ENCODE peak calls at places on chromosomes 7 and 10, in five cellular contexts. D is upper lobe of right lung, C is cardiac muscle cell, J is glutamatergic neuron, N is sigmoid colon. P is an unnamed sample.

GRCh38 chr7:105106473-105106872 is 92.5 kb downstream of the KMT2E start:
- DNase-seq in J (no peak), N (no peak), C (no peak), D (no peak), P (no peak)

GRCh38 chr10:70672165-70672992 is at the start of gene ADAMTS14:
- DNase-seq in D (peak), N (no peak), J (peak), C (peak), P (no peak)

GRCh38 chr10:111391146-111391545 is 314.3 kb downstream of the ADRA2A start:
- DNase-seq in N (no peak), C (no peak), D (no peak), J (no peak), P (no peak)

GRCh38 chr10:788796-789748 is 99.6 kb upstream of the DIP2C start:
- DNase-seq in J (peak), D (peak), C (no peak), N (peak), P (peak)

GRCh38 chr10:110504111-110504735 is 6.5 kb downstream of the DUSP5 start:
- DNase-seq in N (peak), J (no peak), D (no peak), C (peak), P (peak)

GRCh38 chr7:129684777-129685176 is 73.3 kb downstream of the NRF1 start:
- DNase-seq in N (no peak), D (no peak), J (no peak), C (peak), P (no peak)

GRCh38 chr7:14197280-14197679 is 207.8 kb upstream of the ETV1 start:
- DNase-seq in N (no peak), C (peak), D (no peak), J (no peak), P (no peak)

GRCh38 chr10:26781797-26782196 is 79.0 kb downstream of the ABI1 start:
- DNase-seq in C (no peak), J (no peak), D (no peak), N (no peak), P (no peak)

DNA sequence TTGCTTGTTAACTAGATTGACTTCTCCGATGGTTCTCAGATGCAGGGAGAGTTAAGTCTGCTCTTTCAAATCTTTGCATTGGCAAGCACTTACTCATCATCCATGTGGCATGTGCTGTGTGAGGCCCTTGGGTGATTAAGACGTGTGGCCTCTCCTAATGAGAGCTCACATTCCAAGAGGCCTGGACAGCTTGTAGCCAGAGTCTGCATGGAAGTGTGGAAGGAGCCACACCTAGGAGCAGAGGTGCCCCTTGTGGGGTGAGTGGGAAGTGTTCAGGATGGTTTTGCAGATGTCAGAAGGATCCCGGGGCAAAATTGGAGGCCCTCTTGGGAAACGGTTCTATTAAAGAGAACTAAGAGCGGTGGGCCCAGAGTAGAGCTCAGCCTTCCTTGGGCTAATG is 225.9 kb downstream of the PAXIP1 start:
- DNase-seq in D (no peak), N (no peak), J (no peak), C (no peak), P (no peak)
- TF ChIP-seq CTCF in D (no peak), N (no peak), J (no peak), C (no peak), P (no peak)

GRCh38 chr10:32015386-32015785 is 40.8 kb downstream of the KIF5B start:
- DNase-seq in N (no peak), J (no peak), D (no peak), C (no peak), P (no peak)

GRCh38 chr10:32017044-32017443 is 39.2 kb downstream of the KIF5B start:
- DNase-seq in C (no peak), D (no peak), N (no peak), J (no peak), P (no peak)
- TF ChIP-seq CTCF in C (no peak), D (no peak), N (no peak), J (no peak), P (no peak)

DNA sequence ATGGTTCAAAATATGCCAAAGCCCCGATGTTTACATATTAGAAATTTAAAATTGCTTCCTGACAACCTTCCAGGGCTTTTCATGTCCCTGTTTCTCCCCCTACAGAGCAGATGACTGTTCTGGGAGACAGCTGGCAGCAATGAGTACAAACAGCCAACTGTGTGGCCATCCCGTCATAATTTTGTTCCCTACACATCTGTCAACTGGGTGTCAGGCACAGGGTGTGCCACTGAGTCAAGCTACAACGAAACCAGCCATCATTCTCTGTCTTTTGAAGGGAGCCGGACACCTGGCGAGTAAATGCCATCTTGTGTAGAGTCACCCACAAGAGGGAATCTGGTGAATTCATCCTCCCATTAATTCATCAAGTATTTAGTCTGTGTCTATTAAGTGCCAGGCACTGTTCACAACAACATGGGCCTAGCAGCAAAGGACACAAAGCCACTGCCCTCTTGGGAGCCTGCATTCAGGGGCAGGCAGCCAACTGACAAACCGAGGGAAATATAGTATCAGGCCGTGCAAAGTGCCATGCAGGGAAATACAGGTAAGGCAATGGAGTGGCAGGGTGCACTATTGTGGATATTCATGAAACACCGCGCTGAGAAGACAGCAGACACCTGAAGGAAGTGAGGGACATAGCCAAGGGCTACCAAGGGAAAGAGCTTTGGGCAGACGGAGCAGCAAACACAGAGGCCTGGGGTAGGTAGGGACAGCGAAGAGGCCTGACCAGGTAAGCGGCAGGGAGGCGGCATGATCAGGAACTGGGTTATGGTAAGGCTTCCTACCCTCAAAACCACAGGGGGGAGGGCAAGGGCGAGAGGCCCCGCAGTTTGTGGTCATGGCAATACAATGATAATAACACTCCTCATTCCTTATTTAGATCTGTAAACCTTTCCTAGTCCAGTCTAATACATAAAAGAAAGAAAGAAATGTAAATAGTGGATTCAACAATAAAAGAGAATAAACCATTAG is 213.6 kb downstream of the FAM107B start:
- DNase-seq in J (no peak), C (no peak), D (no peak), N (no peak), P (no peak)
- TF ChIP-seq CTCF in J (no peak), C (no peak), D (no peak), N (no peak), P (no peak)

DNA sequence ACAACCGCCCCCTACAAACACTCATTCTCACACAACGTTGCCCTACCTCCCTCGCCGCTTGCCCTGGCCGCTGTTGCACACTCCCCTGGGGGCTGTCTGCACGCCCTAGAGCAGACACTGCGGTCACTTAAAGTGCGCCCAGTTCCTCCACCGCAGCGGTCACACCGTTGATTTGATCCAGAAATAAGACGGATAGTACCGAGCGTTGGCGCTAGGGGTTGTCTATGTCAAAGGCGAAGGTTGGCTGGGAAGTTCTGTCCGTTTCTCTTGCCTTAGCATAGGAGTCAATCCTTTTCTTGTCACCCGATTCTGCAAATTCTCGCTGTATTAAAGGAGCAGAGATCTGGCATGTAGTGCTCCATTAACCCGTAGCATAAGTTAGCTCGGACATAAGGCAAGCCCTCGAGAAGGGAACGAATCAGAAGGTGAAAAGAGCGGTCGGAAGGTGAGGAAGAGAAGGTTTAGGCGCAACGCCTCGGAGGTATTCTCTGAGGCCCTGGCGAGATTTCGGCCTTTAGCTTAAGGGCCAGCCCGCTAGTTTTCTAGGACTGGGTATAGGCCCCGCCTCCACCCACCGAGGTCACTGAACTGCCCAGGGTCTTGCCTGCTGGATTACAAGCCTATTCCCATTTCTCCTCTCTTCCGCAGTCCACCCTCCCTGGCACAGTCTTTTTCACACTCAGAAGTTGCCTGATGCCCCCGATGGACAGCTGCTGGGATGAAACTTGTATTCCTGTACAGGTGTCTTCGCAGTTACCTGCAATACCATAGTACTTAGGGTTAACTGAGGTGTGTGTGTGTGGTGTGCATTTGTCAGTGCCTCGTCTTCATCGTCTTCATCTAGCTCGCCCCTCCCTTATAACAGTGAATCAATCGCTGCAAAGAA is 10.7 kb downstream of the NXPH1 start:
- DNase-seq in J (peak), D (no peak), C (no peak), N (no peak), P (no peak)
- TF ChIP-seq CTCF in J (peak), D (no peak), C (no peak), N (no peak), P (no peak)

DNA sequence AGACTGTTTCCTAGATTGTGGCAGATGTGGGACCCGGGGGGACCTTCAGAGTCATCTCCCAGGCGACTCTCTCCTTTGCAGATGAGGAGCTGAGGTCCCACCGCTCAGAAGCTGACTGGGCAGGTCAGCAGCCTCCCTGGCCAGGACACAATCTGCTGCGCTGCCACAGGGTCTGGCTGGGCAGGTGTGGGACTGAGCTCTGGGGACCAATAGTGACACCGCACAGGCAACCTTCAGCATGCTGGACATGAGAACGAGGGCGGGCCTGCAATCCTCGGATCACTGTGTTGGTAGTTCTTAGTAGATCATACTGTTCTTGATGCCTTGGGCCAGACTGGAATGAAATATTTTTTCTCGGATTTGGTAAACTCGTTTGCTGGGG is 20.5 kb upstream of the CRYGN start:
- DNase-seq in N (peak), J (no peak), D (no peak), C (no peak), P (no peak)
- TF ChIP-seq CTCF in N (no peak), J (no peak), D (no peak), C (no peak), P (no peak)

DNA sequence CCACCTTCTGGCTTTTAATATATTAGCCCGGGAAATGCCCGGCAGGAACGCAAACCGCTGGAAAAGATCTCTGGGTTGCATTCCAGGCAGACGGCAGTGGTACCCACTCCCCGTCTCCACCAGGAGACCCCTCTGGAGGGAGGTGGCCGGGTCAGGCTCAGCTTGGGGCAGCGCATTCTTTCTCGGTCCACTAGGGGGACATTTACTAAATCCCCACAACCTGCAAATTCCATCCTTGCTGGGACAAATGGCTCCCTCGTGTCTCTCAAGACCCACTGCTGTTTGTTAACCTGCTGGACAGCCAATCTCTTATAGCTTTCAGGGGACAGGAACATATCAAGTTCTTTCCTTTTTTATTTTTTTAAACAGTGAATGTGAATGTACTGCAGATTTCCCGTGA is 45.8 kb upstream of the CARD11 start:
- DNase-seq in C (peak), J (peak), N (no peak), D (no peak), P (no peak)
- TF ChIP-seq CTCF in C (peak), J (peak), N (no peak), D (peak), P (no peak)

DNA sequence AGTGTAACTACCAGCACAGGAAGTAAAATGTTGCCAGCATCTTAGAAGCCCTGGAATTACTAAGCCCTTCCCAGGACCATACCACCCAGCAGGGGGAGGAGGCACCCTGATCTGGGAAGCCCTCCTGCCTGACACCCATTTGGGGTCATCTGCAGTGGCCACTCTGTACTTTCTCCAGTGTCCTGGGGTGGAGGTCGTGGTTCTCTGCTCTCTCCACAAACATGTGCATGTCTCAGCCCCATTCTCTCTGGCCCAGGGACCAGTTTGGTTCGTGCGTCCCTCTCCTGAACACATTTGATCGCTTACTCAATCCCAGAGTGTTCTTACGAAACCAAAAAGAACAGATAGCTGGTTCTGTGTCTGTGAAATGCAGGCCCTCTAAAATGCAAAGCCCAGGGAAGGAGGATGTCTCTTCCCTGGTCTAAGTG is 9.4 kb upstream of the LRRC27 start:
- DNase-seq in N (peak), C (peak), J (no peak), D (no peak), P (no peak)
- TF ChIP-seq CTCF in N (no peak), C (peak), J (no peak), D (no peak), P (peak)

GRCh38 chr10:100083623-100084022 is 2.0 kb upstream of the CPN1 start:
- DNase-seq in N (no peak), J (no peak), D (no peak), C (no peak), P (no peak)
- TF ChIP-seq CTCF in N (no peak), J (no peak), D (no peak), C (no peak), P (no peak)

GRCh38 chr7:73812996-73813395 is 17.8 kb upstream of the CLDN4 start:
- DNase-seq in D (no peak), J (no peak), N (peak), C (no peak), P (no peak)

GRCh38 chr7:73817121-73817520 is 13.7 kb upstream of the CLDN4 start:
- DNase-seq in C (no peak), J (no peak), N (no peak), D (no peak), P (no peak)

GRCh38 chr7:73810991-73811360 is 19.8 kb upstream of the CLDN4 start:
- DNase-seq in C (no peak), D (peak), N (peak), J (no peak), P (no peak)

GRCh38 chr7:73811760-73812168 is 19.0 kb upstream of the CLDN4 start:
- DNase-seq in N (peak), C (peak), D (peak), J (peak), P (peak)

GRCh38 chr7:73815436-73815835 is 15.4 kb upstream of the CLDN4 start:
- DNase-seq in J (no peak), D (peak), N (peak), C (no peak), P (no peak)
- TF ChIP-seq CTCF in J (no peak), D (no peak), N (no peak), C (no peak), P (no peak)

P was measured in AG09319.